ENCODE peak calls at places on chromosomes 13 and 19, in six cellular contexts. H is right lobe of liver, Q is progenitor cell of endocrine pancreas, C is endodermal cell, Z is tibial nerve, P is glutamatergic neuron. F is an unnamed sample.

GRCh38 chr19:23996549-23996948 is 81.9 kb downstream of the ZNF726 start:
- DNase-seq in H (no peak), Q (no peak), C (peak), Z (no peak), P (no peak), F (no peak)

GRCh38 chr13:104491951-104492350 is 1425.7 kb upstream of the SLC10A2 start:
- DNase-seq in H (no peak), Q (no peak), C (no peak), Z (no peak), P (no peak), F (no peak)

GRCh38 chr13:46831588-46832194 is 34.7 kb upstream of the ESD start:
- DNase-seq in H (no peak), Q (peak), C (peak), Z (no peak), P (peak), F (no peak)

GRCh38 chr19:367963-368623 is 23.5 kb upstream of the MIER2 start:
- DNase-seq in H (no peak), Q (no peak), C (peak), Z (no peak), P (no peak), F (no peak)

GRCh38 chr13:79450110-79450509 is 30.8 kb upstream of the NDFIP2 start:
- DNase-seq in H (no peak), Q (no peak), C (no peak), Z (no peak), P (no peak), F (no peak)

GRCh38 chr13:24348385-24348784 is 39.0 kb downstream of the C1QTNF9 start:
- DNase-seq in H (no peak), Q (no peak), C (no peak), Z (no peak), P (no peak), F (no peak)

GRCh38 chr13:30615851-30616311 is 1.8 kb upstream of the USPL1 start:
- DNase-seq in H (no peak), Q (no peak), C (no peak), Z (no peak), P (no peak), F (no peak)

GRCh38 chr19:42546831-42547500 is 18.7 kb upstream of the CEACAM1 start:
- DNase-seq in H (peak), Q (no peak), C (no peak), Z (no peak), P (no peak), F (no peak)

GRCh38 chr13:111382411-111382810 is 62.0 kb downstream of the TEX29 start:
- DNase-seq in H (peak), Q (no peak), C (peak), Z (no peak), P (peak), F (no peak)

GRCh38 chr19:50322234-50322633 is 6.9 kb downstream of the KCNC3 start:
- DNase-seq in H (no peak), Q (no peak), C (no peak), Z (no peak), P (no peak), F (no peak)

GRCh38 chr19:5172859-5173577 is 167.6 kb downstream of the PTPRS start:
- DNase-seq in H (no peak), Q (no peak), C (no peak), Z (no peak), P (no peak), F (no peak)

GRCh38 chr13:42814868-42815267 is 33.5 kb downstream of the FAM216B start:
- DNase-seq in H (no peak), Q (no peak), C (no peak), Z (no peak), P (no peak), F (no peak)

GRCh38 chr13:80850771-80851170 is 509.8 kb upstream of the SPRY2 start:
- DNase-seq in H (no peak), Q (no peak), C (no peak), Z (no peak), P (no peak), F (no peak)

GRCh38 chr13:33244210-33244906 is 41.2 kb downstream of the STARD13 start:
- DNase-seq in H (no peak), Q (no peak), C (no peak), Z (no peak), P (no peak), F (no peak)

GRCh38 chr19:29367701-29368306 is 154.9 kb upstream of the UQCRFS1 start:
- DNase-seq in H (no peak), Q (no peak), C (peak), Z (no peak), P (no peak), F (no peak)
- TF ChIP-seq CTCF in H (no peak), Q (no peak), C (no peak), Z (no peak), P (no peak), F (no peak)

GRCh38 chr13:66994498-66995365 is 235.4 kb downstream of the PCDH9 start:
- DNase-seq in H (no peak), Q (no peak), C (no peak), Z (no peak), P (no peak), F (no peak)

GRCh38 chr13:66995366-66995663 is 234.8 kb downstream of the PCDH9 start:
- DNase-seq in H (no peak), Q (no peak), C (no peak), Z (no peak), P (no peak), F (no peak)

GRCh38 chr13:66994097-66994496 is 236.0 kb downstream of the PCDH9 start:
- DNase-seq in H (peak), Q (peak), C (peak), Z (peak), P (peak), F (peak)

GRCh38 chr13:66992683-66993082 is 237.5 kb downstream of the PCDH9 start:
- DNase-seq in H (no peak), Q (no peak), C (no peak), Z (no peak), P (no peak), F (no peak)

DNA sequence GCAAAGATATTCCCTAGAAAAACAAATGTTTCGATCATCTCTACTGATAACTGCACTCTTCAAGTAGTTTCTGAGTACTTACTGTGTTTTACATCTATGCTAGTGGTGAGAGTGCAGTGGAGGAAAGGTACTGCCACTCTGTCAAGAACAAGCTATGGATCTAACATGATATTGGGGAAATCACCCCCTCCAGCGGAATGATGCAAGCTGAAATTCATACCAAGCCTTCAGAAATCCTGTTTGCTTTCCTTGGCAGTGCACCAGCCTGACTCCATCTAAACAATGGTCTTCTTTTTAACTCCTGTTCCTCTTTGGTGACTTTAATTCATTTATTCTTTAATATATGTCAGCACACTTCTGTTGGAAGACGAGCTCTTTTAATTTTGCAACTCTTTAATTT is 238.0 kb downstream of the PCDH9 start:
- DNase-seq in H (no peak), Q (no peak), C (no peak), Z (no peak), P (no peak), F (no peak)
- TF ChIP-seq CTCF in H (no peak), Q (no peak), C (no peak), Z (no peak), P (no peak), F (no peak)

DNA sequence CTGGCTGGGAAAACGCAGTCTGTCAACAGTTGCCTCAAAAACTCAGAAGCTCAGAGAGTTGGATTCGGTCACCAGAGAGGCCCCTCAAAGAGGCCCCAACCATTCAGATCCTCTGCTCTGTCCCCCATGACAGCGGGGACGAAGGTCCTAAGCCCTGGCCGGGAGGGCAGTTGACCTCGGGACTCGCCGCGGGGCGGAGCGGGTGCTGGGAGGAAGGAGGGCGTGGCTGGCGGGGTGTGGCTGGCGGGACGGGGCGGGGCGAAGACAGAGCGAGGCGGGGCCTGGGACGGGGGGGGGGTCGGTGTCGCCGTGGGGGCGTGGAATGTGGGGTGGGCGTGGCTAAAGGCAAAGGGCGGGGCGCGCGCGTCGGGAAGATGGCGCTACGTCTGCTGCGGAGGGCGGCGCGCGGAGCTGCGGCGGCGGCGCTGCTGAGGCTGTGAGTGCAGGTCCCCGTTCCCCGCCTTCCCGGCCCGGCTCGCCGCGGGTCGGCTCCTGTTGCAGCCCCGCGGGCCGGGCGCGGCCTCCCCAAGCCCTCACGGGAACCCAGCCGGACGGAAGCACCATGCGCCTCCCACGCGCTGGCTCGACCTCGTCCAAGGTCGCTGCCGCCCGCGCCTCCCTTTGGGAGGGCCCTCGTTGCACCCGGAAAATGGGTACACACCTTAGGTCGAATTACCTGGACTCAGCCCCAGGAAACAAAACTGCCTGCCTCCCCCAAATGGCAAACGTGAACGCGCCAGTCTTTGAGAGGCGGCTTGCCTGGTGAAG is 105.2 kb downstream of the TM9SF2 start:
- DNase-seq in H (peak), Q (peak), C (peak), Z (peak), P (peak), F (peak)
- TF ChIP-seq CTCF in H (no peak), Q (no peak), C (no peak), Z (no peak), P (no peak), F (no peak)

DNA sequence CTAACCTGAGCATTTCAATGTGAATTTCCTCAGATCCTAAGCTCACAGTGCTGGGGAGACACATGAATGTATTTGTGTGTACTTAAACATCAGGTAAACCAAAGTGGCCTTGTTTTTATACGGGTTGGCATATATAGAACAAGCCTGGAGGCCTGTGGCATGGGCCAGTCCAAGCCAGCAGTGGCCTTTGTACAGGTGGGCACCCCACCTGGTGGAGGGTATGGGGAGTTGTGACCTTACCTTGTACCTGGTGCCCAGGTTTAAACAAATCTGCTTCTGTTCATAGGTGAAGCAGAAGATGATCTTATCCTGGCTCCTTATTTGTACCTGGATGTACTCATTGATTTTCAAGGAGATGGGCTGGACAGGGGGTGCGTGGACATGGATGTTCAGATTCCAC is 71.0 kb downstream of the ERICH6B start:
- DNase-seq in H (no peak), Q (no peak), C (no peak), Z (no peak), P (no peak), F (no peak)
- TF ChIP-seq CTCF in H (no peak), Q (peak), C (peak), Z (no peak), P (no peak), F (no peak)

GRCh38 chr13:49904729-49905456 is 31.2 kb downstream of the SPRYD7 start:
- DNase-seq in H (no peak), Q (no peak), C (no peak), Z (no peak), P (no peak), F (no peak)

GRCh38 chr13:49908637-49909036 is 27.5 kb downstream of the SPRYD7 start:
- DNase-seq in H (no peak), Q (no peak), C (peak), Z (no peak), P (no peak), F (no peak)
- TF ChIP-seq CTCF in H (no peak), Q (peak), C (peak), Z (no peak), P (no peak), F (no peak)

GRCh38 chr19:45451850-45452387 is 15.9 kb upstream of the FOSB start:
- DNase-seq in H (no peak), Q (no peak), C (no peak), Z (no peak), P (no peak), F (no peak)

GRCh38 chr19:45456500-45456815 is 11.3 kb upstream of the FOSB start:
- DNase-seq in H (no peak), Q (no peak), C (no peak), Z (no peak), P (no peak), F (no peak)

GRCh38 chr19:45451181-45451849 is 16.5 kb upstream of the FOSB start:
- DNase-seq in H (no peak), Q (no peak), C (peak), Z (no peak), P (peak), F (peak)

GRCh38 chr19:45457776-45458175 is 10.0 kb upstream of the FOSB start:
- DNase-seq in H (no peak), Q (no peak), C (no peak), Z (no peak), P (no peak), F (no peak)

GRCh38 chr19:45455707-45456499 is 11.9 kb upstream of the FOSB start:
- DNase-seq in H (peak), Q (peak), C (peak), Z (peak), P (peak), F (peak)
- TF ChIP-seq CTCF in H (no peak), Q (no peak), C (no peak), Z (no peak), P (no peak), F (no peak)

GRCh38 chr19:9835507-9835949 is 410 bp downstream of the PIN1 start:
- DNase-seq in H (no peak), Q (no peak), C (no peak), Z (no peak), P (no peak), F (no peak)

GRCh38 chr19:9834302-9834725 is 804 bp upstream of the PIN1 start:
- DNase-seq in H (no peak), Q (no peak), C (no peak), Z (no peak), P (no peak), F (no peak)

GRCh38 chr19:9836021-9836420 is 903 bp downstream of the PIN1 start:
- DNase-seq in H (no peak), Q (no peak), C (no peak), Z (no peak), P (no peak), F (no peak)

GRCh38 chr19:9838324-9838723 is 3.2 kb downstream of the PIN1 start:
- DNase-seq in H (no peak), Q (no peak), C (no peak), Z (no peak), P (no peak), F (no peak)

DNA sequence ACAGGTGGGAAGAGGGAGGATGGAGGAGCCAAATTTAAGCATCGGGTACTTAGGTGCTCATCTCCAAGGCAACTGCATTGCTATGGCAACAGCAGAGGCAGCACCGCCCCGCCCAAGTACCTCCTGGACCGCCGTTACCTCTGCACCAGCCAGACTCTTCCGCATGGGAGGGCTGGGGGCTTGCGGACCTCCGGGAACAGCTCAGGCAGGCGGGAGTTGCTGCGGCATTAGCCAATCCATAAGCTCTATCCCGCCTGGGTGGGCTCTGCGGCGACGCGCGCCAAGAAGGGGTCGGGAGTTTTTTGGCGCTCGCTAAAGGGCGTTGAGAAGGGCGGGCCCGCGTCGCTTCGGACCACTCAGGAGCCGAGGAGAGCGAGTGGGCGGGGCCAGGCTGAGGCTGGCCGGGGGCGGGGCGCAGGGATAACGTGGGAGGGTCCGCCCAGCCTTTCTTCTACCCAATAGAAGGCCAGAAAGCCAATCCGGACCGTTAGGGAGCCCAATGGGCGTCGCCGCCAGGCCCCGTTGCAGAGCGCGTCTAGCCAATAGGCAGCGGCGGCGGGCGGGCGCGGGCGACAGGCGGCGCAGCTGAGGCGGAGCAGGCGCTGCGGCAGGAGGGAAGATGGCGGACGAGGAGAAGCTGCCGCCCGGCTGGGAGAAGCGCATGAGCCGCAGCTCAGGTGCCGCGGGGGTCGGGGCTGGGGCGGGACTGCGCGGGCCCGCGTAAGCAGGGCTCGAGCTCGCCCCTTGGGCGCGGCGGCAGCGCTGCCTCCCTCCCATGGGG is at the start of gene PIN1:
- DNase-seq in H (peak), Q (peak), C (peak), Z (peak), P (peak), F (peak)
- TF ChIP-seq CTCF in H (peak), Q (peak), C (peak), Z (peak), P (peak), F (no peak)

GRCh38 chr19:40603719-40604646 is 2.8 kb downstream of the LTBP4 start:
- DNase-seq in H (peak), Q (peak), C (peak), Z (peak), P (peak), F (peak)
- TF ChIP-seq CTCF in H (no peak), Q (no peak), C (peak), Z (no peak), P (no peak), F (no peak)

GRCh38 chr19:45553464-45553863 is 31.1 kb downstream of the OPA3 start:
- DNase-seq in H (no peak), Q (peak), C (peak), Z (no peak), P (peak), F (no peak)
- TF ChIP-seq CTCF in H (no peak), Q (peak), C (peak), Z (no peak), P (peak), F (no peak)

DNA sequence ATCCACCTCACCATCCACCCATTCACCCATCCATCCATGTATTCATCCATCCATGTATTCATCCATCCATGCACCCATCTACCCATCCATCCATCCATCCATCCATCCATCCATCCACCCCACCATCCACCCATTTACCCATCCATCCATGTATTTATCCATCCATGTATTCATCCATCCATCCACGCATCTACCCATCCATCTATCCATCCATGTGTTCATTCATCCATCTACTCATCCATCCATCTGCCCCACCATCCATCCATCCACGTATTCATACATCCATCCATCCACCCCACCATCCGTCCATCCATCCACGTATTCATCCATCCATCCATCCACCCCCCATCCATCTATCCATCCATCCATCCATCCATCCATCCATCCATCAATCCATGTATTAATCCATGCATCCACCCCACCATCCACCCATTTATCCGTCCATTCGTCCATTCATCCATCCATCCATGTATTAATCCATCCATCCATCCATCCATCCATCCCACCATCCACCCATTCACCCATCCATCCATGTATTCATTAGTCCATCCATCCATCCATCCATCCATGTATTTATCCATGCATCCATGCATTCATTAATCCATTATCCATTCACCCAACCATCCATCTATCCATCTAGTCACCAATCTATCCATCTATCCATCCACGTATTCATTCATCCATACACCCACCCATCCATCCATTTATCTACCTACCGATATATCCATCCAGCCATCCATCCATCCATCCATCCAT is 2.6 kb downstream of the IL12RB1 start:
- DNase-seq in H (no peak), Q (no peak), C (no peak), Z (no peak), P (no peak), F (no peak)
- TF ChIP-seq CTCF in H (no peak), Q (no peak), C (no peak), Z (no peak), P (no peak), F (no peak)

F was measured in activated B cell treated with CpG ODN at 0.5 μM for 24 hours.